ENCODE peak calls at places on chromosomes 6 and 20, in seven cellular contexts. One of them, this sample, is unnamed.
A peak's percentile ranks its signal among the peaks of the same experiment; 100 is the strongest.

GRCh38 chr20:38875170-38875993 is 50.8 kb upstream of the FAM83D start:
- DNase-seq in neuronal stem cell: no peak
- DNase-seq in psoas muscle: no peak
- DNase-seq in neural progenitor cell: no peak
- DNase-seq in cardiac muscle cell: no peak
- DNase-seq in heart left ventricle: no peak
- DNase-seq in right cardiac atrium: no peak
- DNase-seq in this sample: no peak

GRCh38 chr20:38997622-38998021 is 35.5 kb downstream of the DHX35 start:
- DNase-seq in neuronal stem cell: no peak
- DNase-seq in psoas muscle: no peak
- DNase-seq in neural progenitor cell: no peak
- DNase-seq in cardiac muscle cell: no peak
- DNase-seq in heart left ventricle: no peak
- DNase-seq in right cardiac atrium: no peak
- DNase-seq in this sample: no peak

GRCh38 chr6:111534366-111534765 is 51.3 kb upstream of the REV3L start:
- DNase-seq in neuronal stem cell: no peak
- DNase-seq in psoas muscle: peak; percentile 66
- DNase-seq in neural progenitor cell: no peak
- DNase-seq in cardiac muscle cell: peak; percentile 49
- DNase-seq in heart left ventricle: peak; percentile 87
- DNase-seq in right cardiac atrium: peak; percentile 62
- DNase-seq in this sample: no peak

GRCh38 chr6:125002090-125002741 is 40.0 kb downstream of the RNF217 start:
- DNase-seq in neuronal stem cell: peak; percentile 79
- DNase-seq in psoas muscle: no peak
- DNase-seq in neural progenitor cell: peak; percentile 86
- DNase-seq in cardiac muscle cell: peak; percentile 76
- DNase-seq in heart left ventricle: no peak
- DNase-seq in right cardiac atrium: no peak
- DNase-seq in this sample: no peak

GRCh38 chr6:124028117-124028516 is 224.5 kb downstream of the NKAIN2 start:
- DNase-seq in neuronal stem cell: no peak
- DNase-seq in psoas muscle: no peak
- DNase-seq in neural progenitor cell: no peak
- DNase-seq in cardiac muscle cell: no peak
- DNase-seq in heart left ventricle: no peak
- DNase-seq in right cardiac atrium: no peak
- DNase-seq in this sample: no peak

GRCh38 chr20:33909331-33909921 is 84.3 kb upstream of the RALY start:
- DNase-seq in neuronal stem cell: no peak
- DNase-seq in psoas muscle: no peak
- DNase-seq in neural progenitor cell: no peak
- DNase-seq in cardiac muscle cell: peak; percentile 99
- DNase-seq in heart left ventricle: no peak
- DNase-seq in right cardiac atrium: no peak
- DNase-seq in this sample: no peak

GRCh38 chr6:170037541-170038250 is 253.2 kb downstream of the DLL1 start:
- DNase-seq in neuronal stem cell: no peak
- DNase-seq in psoas muscle: no peak
- DNase-seq in neural progenitor cell: no peak
- DNase-seq in cardiac muscle cell: peak; percentile 47
- DNase-seq in heart left ventricle: no peak
- DNase-seq in right cardiac atrium: no peak
- DNase-seq in this sample: peak; percentile 75

GRCh38 chr6:106469882-106470281 is 109.4 kb downstream of the CRYBG1 start:
- DNase-seq in neuronal stem cell: no peak
- DNase-seq in psoas muscle: no peak
- DNase-seq in neural progenitor cell: no peak
- DNase-seq in cardiac muscle cell: no peak
- DNase-seq in heart left ventricle: no peak
- DNase-seq in right cardiac atrium: no peak
- DNase-seq in this sample: no peak

GRCh38 chr20:63774348-63774735 is 34.8 kb downstream of the SLC2A4RG start:
- DNase-seq in neuronal stem cell: no peak
- DNase-seq in psoas muscle: no peak
- DNase-seq in neural progenitor cell: no peak
- DNase-seq in cardiac muscle cell: no peak
- DNase-seq in heart left ventricle: peak; percentile 14
- DNase-seq in right cardiac atrium: peak; percentile 52
- DNase-seq in this sample: peak; percentile 76

GRCh38 chr6:97047473-97048201 is 123.1 kb downstream of the KLHL32 start:
- DNase-seq in neuronal stem cell: no peak
- DNase-seq in psoas muscle: no peak
- DNase-seq in neural progenitor cell: no peak
- DNase-seq in cardiac muscle cell: no peak
- DNase-seq in heart left ventricle: no peak
- DNase-seq in right cardiac atrium: no peak
- DNase-seq in this sample: no peak

GRCh38 chr20:38177201-38177600 is 12.1 kb upstream of the TGM2 start:
- DNase-seq in neuronal stem cell: no peak
- DNase-seq in psoas muscle: no peak
- DNase-seq in neural progenitor cell: no peak
- DNase-seq in cardiac muscle cell: no peak
- DNase-seq in heart left ventricle: no peak
- DNase-seq in right cardiac atrium: no peak
- DNase-seq in this sample: peak; percentile 33

GRCh38 chr6:40807484-40807883 is 220.3 kb upstream of the LRFN2 start:
- DNase-seq in neuronal stem cell: no peak
- DNase-seq in psoas muscle: no peak
- DNase-seq in neural progenitor cell: no peak
- DNase-seq in cardiac muscle cell: no peak
- DNase-seq in heart left ventricle: no peak
- DNase-seq in right cardiac atrium: no peak
- DNase-seq in this sample: no peak

GRCh38 chr6:37136821-37137200 is 33.1 kb upstream of the PIM1 start:
- DNase-seq in neuronal stem cell: no peak
- DNase-seq in psoas muscle: no peak
- DNase-seq in neural progenitor cell: no peak
- DNase-seq in cardiac muscle cell: no peak
- DNase-seq in heart left ventricle: no peak
- DNase-seq in right cardiac atrium: no peak
- DNase-seq in this sample: no peak
- H3K4me1 ChIP-seq in neuronal stem cell: peaks cover 26% of the 10 kb centered on the region
- H3K4me1 ChIP-seq in psoas muscle: peaks cover 46% of the 10 kb centered on the region
- H3K4me1 ChIP-seq in neural progenitor cell: peaks cover 38% of the 10 kb centered on the region
- H3K4me1 ChIP-seq in cardiac muscle cell: peaks cover 42% of the 10 kb centered on the region
- H3K4me1 ChIP-seq in heart left ventricle: peaks cover 11% of the 10 kb centered on the region
- H3K4me1 ChIP-seq in right cardiac atrium: peaks cover 4% of the 10 kb centered on the region
- H3K4me1 ChIP-seq in this sample: peaks cover 18% of the 10 kb centered on the region

DNA sequence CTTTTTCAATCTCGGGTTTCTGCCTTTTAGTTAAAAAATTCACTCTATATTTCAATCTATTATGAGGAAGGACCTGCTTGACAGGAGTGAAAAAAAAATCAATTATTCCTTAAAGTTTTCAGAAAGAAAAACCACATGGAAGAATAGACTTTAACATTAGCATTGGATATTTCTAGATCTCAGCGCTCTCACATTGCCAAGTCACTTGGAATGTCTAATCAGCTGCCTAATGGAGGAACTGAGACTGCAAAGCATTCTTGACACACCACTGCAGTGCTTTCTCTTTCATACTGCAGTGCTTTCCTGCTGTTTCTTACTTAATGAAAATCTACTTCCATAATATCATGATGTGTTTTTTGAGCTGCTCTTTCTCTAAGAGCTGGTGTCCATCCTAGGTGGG is 20.4 kb upstream of the MCM3 start:
- DNase-seq in neuronal stem cell: no peak
- DNase-seq in psoas muscle: no peak
- DNase-seq in neural progenitor cell: peak; percentile 34
- DNase-seq in cardiac muscle cell: peak; percentile 56
- DNase-seq in heart left ventricle: no peak
- DNase-seq in right cardiac atrium: no peak
- DNase-seq in this sample: no peak
- H3K4me3 ChIP-seq in neuronal stem cell: no peak overlapping the region
- H3K4me3 ChIP-seq in psoas muscle: no peak overlapping the region
- H3K4me3 ChIP-seq in neural progenitor cell: no peak overlapping the region
- H3K4me3 ChIP-seq in cardiac muscle cell: no peak overlapping the region
- H3K4me3 ChIP-seq in heart left ventricle: no peak overlapping the region
- H3K4me3 ChIP-seq in right cardiac atrium: no peak overlapping the region
- H3K4me3 ChIP-seq in this sample: no peak overlapping the region

DNA sequence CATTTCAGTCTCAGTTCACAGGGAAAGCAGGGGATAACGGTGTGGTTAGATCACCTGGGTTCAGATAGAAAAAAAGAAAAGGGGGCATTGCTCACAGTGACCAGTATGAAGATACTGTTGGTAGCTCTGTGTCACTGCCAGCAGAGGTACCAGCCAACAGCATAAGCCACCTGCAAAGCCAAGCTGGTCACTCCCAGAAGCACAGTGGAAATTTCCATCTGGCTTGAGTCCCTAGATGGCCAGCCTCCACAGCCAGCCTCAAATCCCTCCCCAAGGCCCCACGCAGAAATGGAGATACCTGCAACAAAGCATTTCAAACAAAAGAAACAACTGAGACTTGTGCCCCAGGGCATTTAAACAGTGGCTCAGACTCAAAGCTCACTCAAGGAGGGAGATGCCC is 11.6 kb downstream of the DEFB127 start:
- DNase-seq in neuronal stem cell: no peak
- DNase-seq in psoas muscle: no peak
- DNase-seq in neural progenitor cell: no peak
- DNase-seq in cardiac muscle cell: no peak
- DNase-seq in heart left ventricle: no peak
- DNase-seq in right cardiac atrium: no peak
- DNase-seq in this sample: no peak
- H3K27ac ChIP-seq in neuronal stem cell: no peak overlapping the region
- H3K27ac ChIP-seq in psoas muscle: no peak overlapping the region
- H3K27ac ChIP-seq in neural progenitor cell: no peak overlapping the region
- H3K27ac ChIP-seq in cardiac muscle cell: no peak overlapping the region
- H3K27ac ChIP-seq in heart left ventricle: no peak overlapping the region
- H3K27ac ChIP-seq in right cardiac atrium: no peak overlapping the region
- H3K27ac ChIP-seq in this sample: no peak overlapping the region

GRCh38 chr6:15279047-15279661 is 33.3 kb downstream of the JARID2 start:
- DNase-seq in neuronal stem cell: no peak
- DNase-seq in psoas muscle: no peak
- DNase-seq in neural progenitor cell: no peak
- DNase-seq in cardiac muscle cell: no peak
- DNase-seq in heart left ventricle: no peak
- DNase-seq in right cardiac atrium: no peak
- DNase-seq in this sample: no peak
- H3K4me1 ChIP-seq in neuronal stem cell: peaks cover 6% of the 10 kb centered on the region
- H3K4me1 ChIP-seq in psoas muscle: peaks cover 53% of the 10 kb centered on the region
- H3K4me1 ChIP-seq in neural progenitor cell: peaks cover 8% of the 10 kb centered on the region
- H3K4me1 ChIP-seq in cardiac muscle cell: peaks cover 14% of the 10 kb centered on the region
- H3K4me1 ChIP-seq in heart left ventricle: peaks cover 51% of the 10 kb centered on the region
- H3K4me1 ChIP-seq in right cardiac atrium: peaks cover 5% of the 10 kb centered on the region
- H3K4me1 ChIP-seq in this sample: peaks cover 27% of the 10 kb centered on the region

GRCh38 chr20:17825949-17826843 is 126.4 kb downstream of the BANF2 start:
- DNase-seq in neuronal stem cell: no peak
- DNase-seq in psoas muscle: no peak
- DNase-seq in neural progenitor cell: no peak
- DNase-seq in cardiac muscle cell: no peak
- DNase-seq in heart left ventricle: no peak
- DNase-seq in right cardiac atrium: no peak
- DNase-seq in this sample: no peak

GRCh38 chr20:17822540-17823155 is 122.9 kb downstream of the BANF2 start:
- DNase-seq in neuronal stem cell: no peak
- DNase-seq in psoas muscle: no peak
- DNase-seq in neural progenitor cell: no peak
- DNase-seq in cardiac muscle cell: no peak
- DNase-seq in heart left ventricle: no peak
- DNase-seq in right cardiac atrium: no peak
- DNase-seq in this sample: no peak

GRCh38 chr20:17825251-17825691 is 125.5 kb downstream of the BANF2 start:
- DNase-seq in neuronal stem cell: no peak
- DNase-seq in psoas muscle: no peak
- DNase-seq in neural progenitor cell: no peak
- DNase-seq in cardiac muscle cell: peak; percentile 46
- DNase-seq in heart left ventricle: peak; percentile 58
- DNase-seq in right cardiac atrium: peak; percentile 75
- DNase-seq in this sample: no peak

GRCh38 chr20:17823382-17824144 is 123.8 kb downstream of the BANF2 start:
- DNase-seq in neuronal stem cell: no peak
- DNase-seq in psoas muscle: no peak
- DNase-seq in neural progenitor cell: no peak
- DNase-seq in cardiac muscle cell: no peak
- DNase-seq in heart left ventricle: no peak
- DNase-seq in right cardiac atrium: no peak
- DNase-seq in this sample: no peak

GRCh38 chr20:17824676-17825224 is 125.0 kb downstream of the BANF2 start:
- DNase-seq in neuronal stem cell: no peak
- DNase-seq in psoas muscle: no peak
- DNase-seq in neural progenitor cell: no peak
- DNase-seq in cardiac muscle cell: no peak
- DNase-seq in heart left ventricle: no peak
- DNase-seq in right cardiac atrium: no peak
- DNase-seq in this sample: no peak
- H3K4me3 ChIP-seq in neuronal stem cell: no peak overlapping the region
- H3K4me3 ChIP-seq in psoas muscle: no peak overlapping the region
- H3K4me3 ChIP-seq in neural progenitor cell: no peak overlapping the region
- H3K4me3 ChIP-seq in cardiac muscle cell: no peak overlapping the region
- H3K4me3 ChIP-seq in heart left ventricle: no peak overlapping the region
- H3K4me3 ChIP-seq in right cardiac atrium: no peak overlapping the region
- H3K4me3 ChIP-seq in this sample: no peak overlapping the region

GRCh38 chr6:2967936-2968335 is 3.4 kb downstream of the SERPINB6 start:
- DNase-seq in neuronal stem cell: no peak
- DNase-seq in psoas muscle: no peak
- DNase-seq in neural progenitor cell: no peak
- DNase-seq in cardiac muscle cell: no peak
- DNase-seq in heart left ventricle: no peak
- DNase-seq in right cardiac atrium: no peak
- DNase-seq in this sample: no peak

GRCh38 chr6:2968600-2969135 is 2.7 kb downstream of the SERPINB6 start:
- DNase-seq in neuronal stem cell: no peak
- DNase-seq in psoas muscle: no peak
- DNase-seq in neural progenitor cell: no peak
- DNase-seq in cardiac muscle cell: no peak
- DNase-seq in heart left ventricle: no peak
- DNase-seq in right cardiac atrium: no peak
- DNase-seq in this sample: no peak

GRCh38 chr6:2970034-2970685 is 1.2 kb downstream of the SERPINB6 start:
- DNase-seq in neuronal stem cell: peak; percentile 74
- DNase-seq in psoas muscle: no peak
- DNase-seq in neural progenitor cell: peak; percentile 84
- DNase-seq in cardiac muscle cell: peak; percentile 19
- DNase-seq in heart left ventricle: no peak
- DNase-seq in right cardiac atrium: no peak
- DNase-seq in this sample: no peak

GRCh38 chr6:2970753-2971419 is 481 bp downstream of the SERPINB6 start:
- DNase-seq in neuronal stem cell: no peak
- DNase-seq in psoas muscle: peak; percentile 89
- DNase-seq in neural progenitor cell: peak; percentile 64
- DNase-seq in cardiac muscle cell: peak; percentile 59
- DNase-seq in heart left ventricle: peak; percentile 93
- DNase-seq in right cardiac atrium: peak; percentile 94
- DNase-seq in this sample: peak; percentile 95

GRCh38 chr6:2969549-2969948 is 1.8 kb downstream of the SERPINB6 start:
- DNase-seq in neuronal stem cell: no peak
- DNase-seq in psoas muscle: no peak
- DNase-seq in neural progenitor cell: no peak
- DNase-seq in cardiac muscle cell: no peak
- DNase-seq in heart left ventricle: no peak
- DNase-seq in right cardiac atrium: no peak
- DNase-seq in this sample: no peak
- H3K27ac ChIP-seq in neuronal stem cell: no peak overlapping the region
- H3K27ac ChIP-seq in psoas muscle: peak overlapping the region; percentile 32
- H3K27ac ChIP-seq in neural progenitor cell: no peak overlapping the region
- H3K27ac ChIP-seq in cardiac muscle cell: no peak overlapping the region
- H3K27ac ChIP-seq in heart left ventricle: peak overlapping the region; percentile 99
- H3K27ac ChIP-seq in right cardiac atrium: no peak overlapping the region
- H3K27ac ChIP-seq in this sample: no peak overlapping the region

GRCh38 chr6:143744593-143745151 is 66.9 kb downstream of the PHACTR2 start:
- DNase-seq in neuronal stem cell: no peak
- DNase-seq in psoas muscle: no peak
- DNase-seq in neural progenitor cell: no peak
- DNase-seq in cardiac muscle cell: no peak
- DNase-seq in heart left ventricle: no peak
- DNase-seq in right cardiac atrium: no peak
- DNase-seq in this sample: no peak
- H3K4me1 ChIP-seq in neuronal stem cell: peaks cover 30% of the 10 kb centered on the region
- H3K4me1 ChIP-seq in psoas muscle: peaks cover 34% of the 10 kb centered on the region
- H3K4me1 ChIP-seq in neural progenitor cell: peaks cover 56% of the 10 kb centered on the region
- H3K4me1 ChIP-seq in cardiac muscle cell: peaks cover 35% of the 10 kb centered on the region
- H3K4me1 ChIP-seq in heart left ventricle: peaks cover 58% of the 10 kb centered on the region
- H3K4me1 ChIP-seq in right cardiac atrium: peaks cover 28% of the 10 kb centered on the region
- H3K4me1 ChIP-seq in this sample: peaks cover 17% of the 10 kb centered on the region

This sample was measured in kidney.